ENCODE peak calls at places on chromosome 17, in four cellular contexts. G is GM12878, Y is K562, A is HepG2. Z is an unnamed sample.

GRCh38 chr17:20172378-20172775 is 163.2 kb downstream of the SPECC1 start:
- DNase-seq in G (no peak), Y (no peak), A (no peak), Z (no peak)

GRCh38 chr17:74646231-74646630 is 22.7 kb upstream of the CD300E start:
- DNase-seq in G (no peak), Y (peak), A (peak), Z (no peak)

GRCh38 chr17:77184474-77184873 is 43.7 kb downstream of the SEC14L1 start:
- DNase-seq in G (no peak), Y (no peak), A (no peak), Z (no peak)

GRCh38 chr17:17509601-17510425 is 13.6 kb upstream of the RASD1 start:
- DNase-seq in G (no peak), Y (peak), A (no peak), Z (no peak)

GRCh38 chr17:82503094-82503727 is 16.3 kb upstream of the FOXK2 start:
- DNase-seq in G (no peak), Y (no peak), A (peak), Z (no peak)

GRCh38 chr17:59369026-59369724 is 37.7 kb downstream of the YPEL2 start:
- DNase-seq in G (no peak), Y (no peak), A (no peak), Z (no peak)

GRCh38 chr17:8586766-8587165 is 43.8 kb downstream of the MYH10 start:
- DNase-seq in G (no peak), Y (no peak), A (no peak), Z (no peak)

GRCh38 chr17:4520881-4521600 is 22.4 kb downstream of the SPNS2 start:
- DNase-seq in G (no peak), Y (no peak), A (no peak), Z (no peak)

GRCh38 chr17:50464736-50465135 is 3.9 kb downstream of the CHAD start:
- DNase-seq in G (no peak), Y (no peak), A (no peak), Z (no peak)

GRCh38 chr17:63571632-63572310 is 21.5 kb downstream of the DCAF7 start:
- DNase-seq in G (no peak), Y (peak), A (peak), Z (no peak)

GRCh38 chr17:65742433-65743312 is 181.2 kb upstream of the AXIN2 start:
- DNase-seq in G (no peak), Y (no peak), A (peak), Z (no peak)

GRCh38 chr17:55398689-55399088 is 22.9 kb downstream of the MMD start:
- DNase-seq in G (no peak), Y (no peak), A (peak), Z (no peak)

GRCh38 chr17:63545302-63545928 is 4.9 kb upstream of the DCAF7 start:
- DNase-seq in G (no peak), Y (no peak), A (no peak), Z (no peak)

GRCh38 chr17:8175795-8176196 is 384 bp downstream of the TMEM107 start:
- DNase-seq in G (no peak), Y (no peak), A (no peak), Z (no peak)

GRCh38 chr17:80455328-80455710 is 21.1 kb downstream of the NPTX1 start:
- DNase-seq in G (no peak), Y (peak), A (peak), Z (no peak)

GRCh38 chr17:73650147-73650546 is 5.9 kb upstream of the SDK2 start:
- DNase-seq in G (no peak), Y (no peak), A (no peak), Z (no peak)

GRCh38 chr17:82752371-82753200 is 721 bp downstream of the TBCD start:
- DNase-seq in G (no peak), Y (peak), A (no peak), Z (no peak)

GRCh38 chr17:29393451-29393850 is 3.3 kb downstream of the TAOK1 start:
- DNase-seq in G (no peak), Y (no peak), A (no peak), Z (no peak)
- TF ChIP-seq RAD21 in G (no peak), Y (no peak), A (no peak), Z (no peak)

GRCh38 chr17:34993031-34993430 is 12.7 kb downstream of the LIG3 start:
- DNase-seq in G (no peak), Y (no peak), A (no peak), Z (no peak)
- TF ChIP-seq HDAC6 in G (no peak), Y (no peak), A (no peak), Z (no peak)

DNA sequence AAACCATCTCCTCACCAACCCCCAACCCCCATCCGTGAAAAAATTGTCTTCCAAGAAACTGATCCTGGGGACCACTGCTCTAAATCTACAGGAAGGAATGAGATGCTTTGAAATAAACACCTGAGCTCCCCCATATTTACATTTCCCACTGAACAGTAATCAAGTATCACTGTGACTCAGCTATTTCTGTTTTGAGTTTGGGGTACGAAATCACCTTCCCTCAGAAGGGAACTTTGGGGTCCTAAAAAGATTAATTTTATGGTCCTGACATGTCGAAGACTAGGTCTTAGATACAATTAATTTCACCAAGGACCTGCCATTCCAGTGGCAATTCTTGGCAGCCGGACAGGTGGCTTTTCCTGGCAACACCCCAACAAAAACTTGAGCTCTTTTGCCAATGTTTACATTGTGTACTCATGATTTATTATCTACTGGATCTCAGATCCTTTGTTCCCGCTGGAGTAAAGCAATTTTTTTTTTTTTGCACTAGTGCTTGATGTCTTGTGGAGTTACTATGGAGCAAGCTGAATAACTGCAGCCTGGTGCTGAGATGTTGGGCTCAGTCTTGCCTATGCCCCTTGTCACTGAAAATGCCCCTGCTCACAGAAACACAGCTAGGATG is 14.3 kb downstream of the SLFN5 start:
- DNase-seq in G (no peak), Y (no peak), A (peak), Z (no peak)
- TF ChIP-seq RAD21 in G (no peak), Y (no peak), A (no peak), Z (no peak)

GRCh38 chr17:78375401-78376079 is 2.9 kb upstream of the PGS1 start:
- DNase-seq in G (no peak), Y (no peak), A (peak), Z (no peak)
- TF ChIP-seq HDAC6 in G (no peak), Y (no peak), A (no peak), Z (no peak)

DNA sequence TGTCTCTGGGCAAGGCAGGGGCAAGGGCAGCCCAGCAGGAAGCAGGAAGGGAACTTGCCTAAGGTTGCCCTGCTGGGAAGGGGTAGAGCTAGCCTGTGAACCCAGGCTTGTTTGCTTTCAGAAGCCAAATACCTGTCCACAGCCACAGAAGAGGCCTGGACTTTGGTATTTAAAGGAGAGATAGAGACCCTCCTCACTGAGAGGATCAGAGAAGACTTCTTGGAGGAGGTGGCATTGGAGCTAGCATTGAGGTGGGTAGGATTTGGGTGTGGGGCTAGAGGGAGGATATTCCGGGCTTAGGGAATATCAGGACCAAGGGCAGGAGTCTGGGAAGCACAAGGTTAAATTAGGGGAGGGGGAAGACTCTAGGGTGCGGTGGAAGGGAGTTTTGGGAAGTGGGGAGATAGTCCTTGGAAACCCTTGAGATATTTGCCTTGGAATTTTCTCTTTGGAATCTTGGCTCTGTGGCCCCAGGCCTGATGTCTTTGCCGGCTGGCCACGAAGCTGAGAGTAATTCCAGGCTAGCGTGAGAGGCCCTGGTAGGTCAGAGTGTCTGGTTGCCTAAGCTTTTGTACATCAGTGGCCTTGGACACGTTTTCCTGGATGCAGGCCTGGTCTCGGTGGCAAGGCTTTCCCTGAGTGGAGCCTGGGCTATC is 13.1 kb upstream of the ETV4 start:
- DNase-seq in G (no peak), Y (no peak), A (peak), Z (no peak)
- TF ChIP-seq RAD21 in G (no peak), Y (no peak), A (peak), Z (no peak)

DNA sequence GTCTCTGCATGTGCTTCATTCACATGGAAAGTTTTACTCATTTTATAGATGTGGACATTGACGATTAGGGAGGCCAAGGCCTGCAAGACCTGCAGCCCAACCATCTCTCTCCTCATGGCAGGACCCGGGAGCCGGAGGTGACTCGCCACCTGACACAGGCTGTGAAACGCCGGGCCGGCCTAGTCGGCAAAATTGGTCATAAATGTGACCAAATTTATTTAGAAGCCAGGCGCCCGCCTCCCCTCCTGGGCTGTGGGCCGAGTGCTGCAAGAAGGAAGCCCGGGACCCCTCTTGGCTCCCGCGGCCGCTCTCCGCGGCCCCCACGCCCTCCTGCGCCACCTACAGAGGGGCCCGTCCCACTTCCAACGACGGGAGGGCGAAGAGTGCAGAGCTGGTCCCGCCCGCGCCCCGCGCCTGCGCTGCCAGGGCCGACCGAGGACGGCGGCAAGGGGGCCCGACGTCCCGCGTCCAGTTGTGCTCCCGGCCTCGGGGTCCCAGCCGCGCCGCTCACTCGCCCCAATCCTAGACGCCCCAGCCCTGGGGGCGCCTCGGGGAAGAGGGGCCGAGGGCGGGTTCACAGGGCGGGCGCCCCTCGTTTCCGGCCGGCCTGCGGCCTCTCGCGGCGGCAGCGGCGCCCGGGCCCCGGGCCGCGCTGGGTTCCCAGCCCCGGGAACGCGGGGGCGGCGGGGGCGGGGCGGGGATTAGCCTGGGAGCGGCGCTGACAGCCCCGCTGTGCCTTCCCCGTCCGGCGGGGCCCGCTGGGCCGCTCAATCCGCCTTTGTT is 47.5 kb downstream of the WNT3 start:
- DNase-seq in G (no peak), Y (peak), A (peak), Z (peak)
- TF ChIP-seq HDAC6 in G (no peak), Y (no peak), A (no peak), Z (no peak)

GRCh38 chr17:67414559-67414958 is 37.5 kb downstream of the PITPNC1 start:
- DNase-seq in G (no peak), Y (no peak), A (no peak), Z (no peak)

GRCh38 chr17:67415291-67415690 is 38.2 kb downstream of the PITPNC1 start:
- DNase-seq in G (no peak), Y (no peak), A (no peak), Z (no peak)

GRCh38 chr17:67414130-67414529 is 37.0 kb downstream of the PITPNC1 start:
- DNase-seq in G (no peak), Y (no peak), A (no peak), Z (no peak)

GRCh38 chr17:67420994-67421393 is 43.9 kb downstream of the PITPNC1 start:
- DNase-seq in G (no peak), Y (no peak), A (no peak), Z (no peak)

DNA sequence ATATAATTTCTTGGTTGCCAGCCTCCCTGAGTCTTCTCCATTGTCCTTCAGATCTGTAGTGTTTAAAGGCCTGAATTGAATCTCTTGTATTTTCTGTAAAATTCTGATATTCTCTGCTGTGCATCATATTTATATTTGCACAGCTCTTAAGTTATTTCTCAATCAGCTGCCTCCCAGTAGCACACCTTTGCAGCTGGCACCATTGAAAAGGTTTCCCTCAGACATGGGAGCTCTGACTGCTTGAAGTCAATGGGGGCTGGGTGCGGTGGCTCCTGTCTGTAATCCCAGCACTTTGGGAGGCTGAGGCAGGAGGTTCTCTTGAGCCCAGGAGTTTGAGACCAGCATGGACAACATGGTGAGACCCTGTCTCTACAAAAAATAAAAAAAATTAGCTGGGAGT is 40.4 kb downstream of the PITPNC1 start:
- DNase-seq in G (no peak), Y (no peak), A (no peak), Z (no peak)
- TF ChIP-seq RAD21 in G (no peak), Y (no peak), A (no peak), Z (no peak)